ENCODE peak calls at places on chromosomes 16 and 17, in seven cellular contexts. Z is effector memory CD4-positive, alpha-beta T cell; D is activated CD4-positive, alpha-beta T cell treated with anti-CD3 and anti-CD28 coated beads for 36 hours; S is M059J; R is stimulated activated CD4-positive, alpha-beta T cell treated with anti-CD3 and anti-CD28 coated beads, Interleukin-15, amount 100 ng/mL, for 1 hour; F is stimulated activated CD8-positive, alpha-beta memory T cell treated with anti-CD3 and anti-CD28 coated beads, Interleukin-7, amount 100 ng/mL, for 1 hour; H is mesendoderm. V is an unnamed sample.

GRCh38 chr17:6471531-6472465 is 27.5 kb downstream of the PIMREG start:
- DNase-seq in Z (no peak), D (no peak), S (peak), R (no peak), F (no peak), H (peak), V (no peak)

GRCh38 chr17:80912451-80912850 is 79.2 kb upstream of the CHMP6 start:
- DNase-seq in Z (no peak), D (no peak), S (no peak), R (no peak), F (no peak), H (no peak), V (no peak)

GRCh38 chr17:50638851-50639767 is 4.4 kb downstream of the ABCC3 start:
- DNase-seq in Z (no peak), D (no peak), S (peak), R (no peak), F (no peak), H (peak), V (peak)

GRCh38 chr17:13160281-13160680 is 142.5 kb upstream of the ELAC2 start:
- DNase-seq in Z (no peak), D (no peak), S (no peak), R (no peak), F (no peak), H (no peak), V (no peak)

GRCh38 chr16:879986-880385 is 79.5 kb upstream of the GNG13 start:
- DNase-seq in Z (no peak), D (no peak), S (no peak), R (no peak), F (no peak), H (no peak), V (no peak)

GRCh38 chr17:48231995-48232729 is 124.6 kb downstream of the SNX11 start:
- DNase-seq in Z (no peak), D (no peak), S (no peak), R (no peak), F (no peak), H (no peak), V (no peak)

GRCh38 chr16:4663756-4664465 is 29.5 kb upstream of the NUDT16L1 start:
- DNase-seq in Z (no peak), D (peak), S (no peak), R (no peak), F (no peak), H (no peak), V (no peak)

GRCh38 chr16:66869424-66869823 is 10.9 kb upstream of the PDP2 start:
- DNase-seq in Z (no peak), D (no peak), S (no peak), R (no peak), F (no peak), H (no peak), V (no peak)

GRCh38 chr17:82962163-82962720 is 117.2 kb upstream of the METRNL start:
- DNase-seq in Z (no peak), D (no peak), S (peak), R (no peak), F (no peak), H (no peak), V (no peak)

GRCh38 chr16:57675752-57676623 is 7.9 kb downstream of the ADGRG3 start:
- DNase-seq in Z (no peak), D (no peak), S (no peak), R (no peak), F (no peak), H (peak), V (no peak)

GRCh38 chr16:18783430-18784341 is 6.4 kb downstream of the RPS15A start:
- DNase-seq in Z (no peak), D (no peak), S (no peak), R (no peak), F (no peak), H (no peak), V (no peak)

GRCh38 chr17:21162394-21162775 is 35.6 kb downstream of the DHRS7B start:
- DNase-seq in Z (no peak), D (no peak), S (no peak), R (no peak), F (no peak), H (no peak), V (no peak)

GRCh38 chr16:68090526-68090925 is 5.4 kb downstream of the NFATC3 start:
- DNase-seq in Z (no peak), D (no peak), S (no peak), R (no peak), F (no peak), H (no peak), V (no peak)

GRCh38 chr17:77313831-77314230 is 173.1 kb downstream of the SEC14L1 start:
- DNase-seq in Z (no peak), D (no peak), S (no peak), R (no peak), F (no peak), H (no peak), V (no peak)

GRCh38 chr16:70416748-70417616 is 21.9 kb downstream of the ST3GAL2 start:
- DNase-seq in Z (no peak), D (no peak), S (no peak), R (no peak), F (no peak), H (no peak), V (no peak)

GRCh38 chr16:54985156-54985555 is 54.5 kb downstream of the IRX5 start:
- DNase-seq in Z (no peak), D (no peak), S (no peak), R (no peak), F (no peak), H (no peak), V (no peak)

GRCh38 chr16:24508614-24509013 is 30.8 kb upstream of the RBBP6 start:
- DNase-seq in Z (no peak), D (no peak), S (peak), R (no peak), F (no peak), H (peak), V (no peak)

GRCh38 chr17:74815671-74816370 is 39.7 kb upstream of the NAT9 start:
- DNase-seq in Z (no peak), D (peak), S (no peak), R (no peak), F (no peak), H (peak), V (no peak)